ENCODE peak calls at places on chromosomes 12 and 14, in five cellular contexts. One of them, this sample, is unnamed.

GRCh38 chr12:88624911-88625310 is 44.6 kb upstream of the KITLG start:
- DNase-seq in iris pigment epithelial cell: peak
- DNase-seq in nucleus accumbens: no peak
- DNase-seq in omental fat pad: no peak
- DNase-seq in heart left ventricle: no peak
- DNase-seq in this sample: no peak

GRCh38 chr12:93847517-93848452 is 170.6 kb downstream of the CRADD start:
- DNase-seq in iris pigment epithelial cell: peak
- DNase-seq in heart left ventricle: no peak
- DNase-seq in nucleus accumbens: no peak
- DNase-seq in omental fat pad: no peak
- DNase-seq in this sample: no peak

GRCh38 chr12:4555804-4556203 is 6.2 kb upstream of the DYRK4 start:
- DNase-seq in omental fat pad: no peak
- DNase-seq in heart left ventricle: no peak
- DNase-seq in nucleus accumbens: no peak
- DNase-seq in iris pigment epithelial cell: peak
- DNase-seq in this sample: no peak

GRCh38 chr14:92688434-92689375 is 59.7 kb downstream of the LGMN start:
- DNase-seq in nucleus accumbens: no peak
- DNase-seq in heart left ventricle: no peak
- DNase-seq in omental fat pad: no peak
- DNase-seq in iris pigment epithelial cell: no peak
- DNase-seq in this sample: no peak

GRCh38 chr12:24902521-24903304 is 46.2 kb downstream of the BCAT1 start:
- DNase-seq in iris pigment epithelial cell: peak
- DNase-seq in nucleus accumbens: peak
- DNase-seq in omental fat pad: no peak
- DNase-seq in heart left ventricle: peak
- DNase-seq in this sample: no peak

GRCh38 chr12:9754097-9754964 is 6.4 kb downstream of the CD69 start:
- DNase-seq in heart left ventricle: no peak
- DNase-seq in omental fat pad: no peak
- DNase-seq in iris pigment epithelial cell: no peak
- DNase-seq in nucleus accumbens: no peak
- DNase-seq in this sample: no peak

GRCh38 chr14:54011001-54011400 is 54.4 kb upstream of the BMP4 start:
- DNase-seq in nucleus accumbens: no peak
- DNase-seq in heart left ventricle: no peak
- DNase-seq in iris pigment epithelial cell: peak
- DNase-seq in omental fat pad: no peak
- DNase-seq in this sample: no peak

GRCh38 chr12:122123761-122124145 is 45.2 kb downstream of the MLXIP start:
- DNase-seq in nucleus accumbens: no peak
- DNase-seq in iris pigment epithelial cell: no peak
- DNase-seq in heart left ventricle: no peak
- DNase-seq in omental fat pad: no peak
- DNase-seq in this sample: no peak

GRCh38 chr12:25071366-25071765 is 122.5 kb upstream of the BCAT1 start:
- DNase-seq in omental fat pad: no peak
- DNase-seq in heart left ventricle: no peak
- DNase-seq in nucleus accumbens: no peak
- DNase-seq in iris pigment epithelial cell: no peak
- DNase-seq in this sample: no peak

GRCh38 chr14:60839657-60840056 is 105.1 kb downstream of the MNAT1 start:
- DNase-seq in nucleus accumbens: no peak
- DNase-seq in omental fat pad: no peak
- DNase-seq in iris pigment epithelial cell: no peak
- DNase-seq in heart left ventricle: no peak
- DNase-seq in this sample: no peak

GRCh38 chr14:22837750-22838538 is 1.6 kb downstream of the MMP14 start:
- DNase-seq in iris pigment epithelial cell: peak
- DNase-seq in nucleus accumbens: no peak
- DNase-seq in heart left ventricle: peak
- DNase-seq in omental fat pad: no peak
- DNase-seq in this sample: peak